ENCODE peak calls at places on chromosomes 11 and 22, in four cellular contexts. U is suprapubic skin, Y is uterus, B is lower leg skin. T is an unnamed sample.

GRCh38 chr22:19766506-19767426 is 6.2 kb downstream of the TBX1 start:
- DNase-seq in B (no peak), U (no peak), Y (no peak), T (no peak)

GRCh38 chr11:126355926-126356897 is 726 bp downstream of the ST3GAL4 start:
- DNase-seq in Y (no peak), U (peak), B (no peak), T (peak)

GRCh38 chr11:82606738-82607137 is 126.9 kb downstream of the FAM181B start:
- DNase-seq in Y (no peak), B (no peak), U (no peak), T (no peak)

GRCh38 chr11:122149232-122149631 is 33.2 kb upstream of the BLID start:
- DNase-seq in Y (no peak), B (no peak), U (no peak), T (no peak)

GRCh38 chr22:30949934-30950660 is 18.5 kb downstream of the MORC2 start:
- DNase-seq in Y (no peak), U (no peak), B (no peak), T (no peak)

GRCh38 chr11:37613031-37613430 is 1015.0 kb upstream of the RAG2 start:
- DNase-seq in U (no peak), B (no peak), Y (no peak), T (no peak)

GRCh38 chr11:103448966-103449365 is 339.7 kb downstream of the DYNC2H1 start:
- DNase-seq in U (no peak), Y (no peak), B (no peak), T (no peak)

GRCh38 chr11:113689711-113690618 is 16.1 kb downstream of the TMPRSS5 start:
- DNase-seq in B (no peak), U (no peak), Y (no peak), T (no peak)

GRCh38 chr11:116791002-116791812 is 472 bp downstream of the APOA5 start:
- DNase-seq in U (peak), B (peak), Y (peak), T (peak)

GRCh38 chr11:45266693-45267451 is 19.3 kb downstream of the SYT13 start:
- DNase-seq in B (no peak), Y (no peak), U (no peak), T (no peak)

GRCh38 chr11:46134061-46134460 is 12.8 kb upstream of the PHF21A start:
- DNase-seq in U (no peak), Y (no peak), B (no peak), T (no peak)

GRCh38 chr11:120869516-120870011 is 154.3 kb upstream of the TBCEL start:
- DNase-seq in U (no peak), B (no peak), Y (no peak), T (no peak)

GRCh38 chr11:5992604-5993251 is 5.9 kb upstream of the OR52L1 start:
- DNase-seq in Y (no peak), B (no peak), U (no peak), T (peak)

GRCh38 chr11:122721964-122722266 is 66.4 kb downstream of the UBASH3B start:
- DNase-seq in Y (no peak), B (no peak), U (no peak), T (peak)

GRCh38 chr11:1012291-1012690 is 24.2 kb downstream of the MUC6 start:
- DNase-seq in U (no peak), B (no peak), Y (no peak), T (no peak)

GRCh38 chr11:58654908-58655296 is 32.4 kb downstream of the CNTF start:
- DNase-seq in B (no peak), U (no peak), Y (no peak), T (no peak)

GRCh38 chr22:44193537-44193896 is 12.8 kb downstream of the PARVG start:
- DNase-seq in U (no peak), B (peak), Y (no peak), T (no peak)

GRCh38 chr11:47271328-47271727 is 1.4 kb downstream of the MADD start:
- DNase-seq in U (no peak), Y (no peak), B (no peak), T (no peak)

GRCh38 chr11:130052556-130052955 is 17.1 kb upstream of the APLP2 start:
- DNase-seq in B (no peak), Y (no peak), U (no peak), T (no peak)

GRCh38 chr11:14242198-14242597 is 116.8 kb downstream of the RRAS2 start:
- DNase-seq in Y (no peak), U (no peak), B (peak), T (no peak)

GRCh38 chr22:24592846-24593809 is at the start of gene LRRC75B:
- DNase-seq in B (peak), Y (peak), U (peak), T (peak)
- TF ChIP-seq POLR2A in B (no peak), Y (peak), U (no peak), T (peak)

DNA sequence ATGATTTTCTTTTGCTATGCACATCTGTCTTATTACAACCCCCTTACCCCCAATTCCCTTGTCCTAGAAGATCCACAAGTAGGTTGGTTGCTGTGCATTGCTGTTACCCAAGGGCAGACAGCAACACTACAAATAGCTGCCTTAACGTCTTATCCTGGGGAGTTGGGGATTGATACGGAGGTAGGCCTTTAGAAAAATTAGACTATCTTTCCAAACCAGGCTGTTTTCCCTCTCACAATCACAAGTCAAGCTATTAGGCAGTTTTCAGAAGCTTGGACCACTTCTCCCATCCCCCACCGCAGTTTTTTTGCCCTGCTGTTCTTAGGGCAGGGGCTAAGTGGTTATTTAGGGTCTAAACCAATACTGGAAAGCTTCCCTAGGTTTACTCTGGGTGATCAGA is 2.8 kb upstream of the PHLDB1 start:
- DNase-seq in Y (no peak), U (no peak), B (no peak), T (no peak)
- TF ChIP-seq POLR2A in Y (no peak), U (no peak), B (no peak), T (no peak)

GRCh38 chr22:21982338-21982965 is at the start of gene TOP3B:
- DNase-seq in Y (peak), U (peak), B (peak), T (peak)
- TF ChIP-seq POLR2A in Y (peak), U (no peak), B (no peak), T (peak)

GRCh38 chr22:23533771-23534191 is 46.3 kb downstream of the IGLL1 start:
- DNase-seq in Y (no peak), B (no peak), U (no peak), T (no peak)
- TF ChIP-seq POLR2A in Y (no peak), B (no peak), U (no peak), T (no peak)

T was measured in H54.